ENCODE peak calls at places on chromosomes 7 and 10, in five cellular contexts. S is CD4-positive, CD25-positive, alpha-beta regulatory T cell; U is OCI-LY7; G is CD8-positive, alpha-beta memory T cell; Y is HFF-Myc. J is an unnamed sample.
A peak's percentile ranks its signal among the peaks of the same experiment; 100 is the strongest.

GRCh38 chr10:18583575-18584270 is 67.7 kb downstream of the NSUN6 start:
- DNase-seq in S (peak; percentile 12), U (no peak), G (no peak), Y (no peak), J (peak; percentile 37)

GRCh38 chr7:129530881-129531391 is 28.6 kb downstream of the SMKR1 start:
- DNase-seq in S (no peak), U (no peak), G (no peak), Y (peak; percentile 32), J (no peak)

GRCh38 chr10:85187047-85187446 is 858.7 kb downstream of the CCSER2 start:
- DNase-seq in S (no peak), U (no peak), G (no peak), Y (no peak), J (peak; percentile 7)

GRCh38 chr7:103752995-103753394 is 236.5 kb downstream of the RELN start:
- DNase-seq in S (no peak), U (no peak), G (no peak), Y (no peak), J (no peak)

GRCh38 chr10:73998623-73999622 is 1.0 kb downstream of the VCL start:
- DNase-seq in S (no peak), U (peak; percentile 52), G (no peak), Y (peak; percentile 68), J (no peak)

GRCh38 chr7:107958764-107959526 is 44.0 kb downstream of the LAMB1 start:
- DNase-seq in S (no peak), U (no peak), G (no peak), Y (no peak), J (no peak)

GRCh38 chr10:133318494-133319127 is 9.9 kb downstream of the ZNF511 start:
- DNase-seq in S (peak; percentile 55), U (no peak), G (peak; percentile 56), Y (no peak), J (peak; percentile 21)

GRCh38 chr7:99380823-99381663 is 6.5 kb downstream of the ARPC1B start:
- DNase-seq in S (peak; percentile 92), U (peak; percentile 88), G (peak; percentile 93), Y (no peak), J (peak; percentile 83)

GRCh38 chr10:36819781-36820180 is 305.6 kb upstream of the ANKRD30A start:
- DNase-seq in S (no peak), U (no peak), G (no peak), Y (no peak), J (no peak)

GRCh38 chr10:86262671-86263165 is 103.9 kb downstream of the GRID1 start:
- DNase-seq in S (no peak), U (no peak), G (no peak), Y (no peak), J (no peak)

GRCh38 chr7:64314493-64315020 is 796 bp downstream of the ZNF736 start:
- DNase-seq in S (no peak), U (peak; percentile 26), G (no peak), Y (no peak), J (no peak)

GRCh38 chr7:4383584-4383983 is 298.5 kb upstream of the FOXK1 start:
- DNase-seq in S (no peak), U (no peak), G (no peak), Y (no peak), J (no peak)

GRCh38 chr10:104318810-104319684 is 19.2 kb downstream of the ITPRIP start:
- DNase-seq in S (no peak), U (no peak), G (no peak), Y (no peak), J (no peak)

GRCh38 chr10:17415046-17415643 is 39.2 kb downstream of the ST8SIA6 start:
- DNase-seq in S (no peak), U (no peak), G (no peak), Y (no peak), J (no peak)

GRCh38 chr10:52066383-52066782 is 247.7 kb upstream of the DKK1 start:
- DNase-seq in S (no peak), U (peak; percentile 2), G (no peak), Y (no peak), J (no peak)

GRCh38 chr7:79430391-79430790 is 23.1 kb downstream of the MAGI2 start:
- DNase-seq in S (no peak), U (no peak), G (no peak), Y (no peak), J (no peak)

GRCh38 chr7:39838326-39838725 is 111.7 kb upstream of the CDK13 start:
- DNase-seq in S (no peak), U (peak; percentile 1), G (no peak), Y (peak; percentile 14), J (no peak)

GRCh38 chr10:30755474-30755873 is 125.9 kb upstream of the LYZL2 start:
- DNase-seq in S (no peak), U (no peak), G (no peak), Y (peak; percentile 81), J (no peak)

GRCh38 chr10:128421731-128422130 is 295.5 kb upstream of the MKI67 start:
- DNase-seq in S (no peak), U (no peak), G (no peak), Y (no peak), J (no peak)

GRCh38 chr7:36115448-36116321 is 37.4 kb upstream of the EEPD1 start:
- DNase-seq in S (no peak), U (no peak), G (no peak), Y (peak; percentile 87), J (no peak)

GRCh38 chr10:36624551-36625100 is 500.8 kb upstream of the ANKRD30A start:
- DNase-seq in S (no peak), U (no peak), G (no peak), Y (no peak), J (no peak)

GRCh38 chr10:61752111-61753011 is 89.6 kb downstream of the CABCOCO1 start:
- DNase-seq in S (peak; percentile 24), U (peak; percentile 18), G (no peak), Y (peak; percentile 38), J (peak; percentile 76)

GRCh38 chr10:75782463-75783248 is 351.2 kb downstream of the LRMDA start:
- DNase-seq in S (no peak), U (no peak), G (no peak), Y (no peak), J (no peak)

GRCh38 chr10:77841711-77842375 is 84.7 kb downstream of the DLG5 start:
- DNase-seq in S (no peak), U (no peak), G (no peak), Y (no peak), J (no peak)

GRCh38 chr10:77844177-77844576 is 82.4 kb downstream of the DLG5 start:
- DNase-seq in S (no peak), U (no peak), G (no peak), Y (no peak), J (no peak)

GRCh38 chr10:77843264-77843663 is 83.3 kb downstream of the DLG5 start:
- DNase-seq in S (no peak), U (no peak), G (no peak), Y (no peak), J (no peak)

GRCh38 chr10:77840636-77841035 is 85.9 kb downstream of the DLG5 start:
- DNase-seq in S (no peak), U (no peak), G (no peak), Y (no peak), J (no peak)

GRCh38 chr10:77842652-77843212 is 83.8 kb downstream of the DLG5 start:
- DNase-seq in S (no peak), U (no peak), G (no peak), Y (no peak), J (no peak)
- H3K4me3 ChIP-seq in S (no peak overlapping the region), U (no peak overlapping the region), G (no peak overlapping the region), Y (no peak overlapping the region), J (no peak overlapping the region)

GRCh38 chr7:45001138-45001694 is 1.2 kb downstream of the CCM2 start:
- DNase-seq in S (peak; percentile 76), U (peak; percentile 96), G (peak; percentile 73), Y (no peak), J (peak; percentile 96)
- H3K4me3 ChIP-seq in S (peak overlapping the region; percentile 95), U (peak overlapping the region; percentile 86), G (peak overlapping the region; percentile 85), Y (peak overlapping the region; percentile 81), J (peak overlapping the region; percentile 97)

GRCh38 chr10:22475857-22476600 is 130.7 kb downstream of the SPAG6 start:
- DNase-seq in S (no peak), U (no peak), G (peak; percentile 7), Y (no peak), J (no peak)

GRCh38 chr10:22477365-22478287 is 132.3 kb downstream of the SPAG6 start:
- DNase-seq in S (no peak), U (no peak), G (no peak), Y (no peak), J (no peak)

GRCh38 chr10:22473459-22473858 is 128.2 kb downstream of the SPAG6 start:
- DNase-seq in S (no peak), U (no peak), G (no peak), Y (no peak), J (no peak)

GRCh38 chr10:22476601-22477364 is 131.5 kb downstream of the SPAG6 start:
- DNase-seq in S (no peak), U (no peak), G (no peak), Y (no peak), J (no peak)

GRCh38 chr10:22475527-22475856 is 130.2 kb downstream of the SPAG6 start:
- DNase-seq in S (no peak), U (no peak), G (no peak), Y (no peak), J (no peak)
- H3K4me3 ChIP-seq in S (no peak overlapping the region), U (no peak overlapping the region), G (peak overlapping the region; percentile 32), Y (peak overlapping the region; percentile 28), J (peak overlapping the region; percentile 15)

GRCh38 chr7:11830004-11830403 is 2.0 kb downstream of the THSD7A start:
- DNase-seq in S (no peak), U (no peak), G (no peak), Y (no peak), J (no peak)
- H3K4me3 ChIP-seq in S (no peak overlapping the region), U (no peak overlapping the region), G (no peak overlapping the region), Y (no peak overlapping the region), J (no peak overlapping the region)

GRCh38 chr7:16758634-16759602 is 5.4 kb downstream of the TSPAN13 start:
- DNase-seq in S (no peak), U (peak; percentile 16), G (no peak), Y (no peak), J (no peak)
- H3K4me3 ChIP-seq in S (no peak overlapping the region), U (no peak overlapping the region), G (no peak overlapping the region), Y (no peak overlapping the region), J (no peak overlapping the region)

DNA sequence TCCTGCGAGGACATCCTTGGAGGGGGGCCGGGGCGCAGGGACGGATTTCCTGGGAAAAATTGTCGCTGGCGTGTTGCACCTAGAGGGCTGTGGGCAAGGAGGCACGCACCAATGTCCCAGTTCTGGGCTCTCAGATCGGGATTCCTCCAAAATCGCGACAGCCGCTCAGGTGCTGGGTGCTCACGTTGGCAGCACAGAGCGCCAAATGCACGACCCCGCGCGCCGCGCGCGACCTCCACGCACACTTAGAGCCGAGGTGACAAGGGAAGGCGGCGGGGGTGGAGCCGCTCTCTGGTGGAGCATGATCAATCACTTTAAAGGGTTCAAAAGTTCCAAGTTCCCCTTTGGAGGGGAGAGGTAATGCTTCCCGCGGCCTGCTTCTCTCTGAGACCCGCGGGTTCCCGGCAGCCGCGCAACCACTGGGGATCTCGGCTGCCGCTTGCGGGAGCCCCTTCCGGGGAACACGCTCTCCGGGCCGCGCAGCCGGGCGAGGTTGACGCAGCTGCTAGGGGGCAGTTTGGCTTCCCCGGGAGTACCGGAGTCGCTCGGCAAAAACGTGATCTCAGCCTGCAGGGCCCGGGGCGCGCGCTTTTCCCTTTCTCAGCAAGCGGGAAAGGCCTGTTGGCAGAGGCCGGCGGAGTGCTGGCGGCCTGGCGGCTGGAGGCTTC is 25.4 kb downstream of the SKIDA1 start:
- DNase-seq in S (no peak), U (no peak), G (peak; percentile 19), Y (no peak), J (no peak)
- H3K4me3 ChIP-seq in S (no peak overlapping the region), U (no peak overlapping the region), G (no peak overlapping the region), Y (no peak overlapping the region), J (no peak overlapping the region)